ENCODE peak calls at places on chromosomes 1 and 21, in five cellular contexts. S is A549, O is H1, W is K562, V is HepG2. K is an unnamed sample.

GRCh38 chr1:85677656-85678055 is 30.6 kb downstream of the ZNHIT6 start:
- DNase-seq in S (no peak), O (no peak), V (no peak), W (no peak), K (no peak)

GRCh38 chr1:22208973-22209378 is 66.1 kb upstream of the WNT4 start:
- DNase-seq in S (no peak), V (no peak), W (no peak), O (no peak), K (no peak)

GRCh38 chr1:228004887-228005462 is 1.8 kb upstream of the WNT3A start:
- DNase-seq in S (no peak), O (no peak), V (no peak), W (peak; percentile 42), K (no peak)

GRCh38 chr1:3899776-3900149 is 309 bp downstream of the C1orf174 start:
- DNase-seq in O (no peak), V (no peak), S (no peak), W (peak; percentile 92), K (no peak)

GRCh38 chr1:178417858-178418257 is 78.9 kb downstream of the CLEC20A start:
- DNase-seq in V (peak; percentile 53), W (no peak), O (no peak), S (peak; percentile 44), K (no peak)

GRCh38 chr1:22043175-22043769 is 9.2 kb upstream of the CDC42 start:
- DNase-seq in W (no peak), O (no peak), V (no peak), S (no peak), K (no peak)

GRCh38 chr21:16455978-16456377 is 726.2 kb downstream of the USP25 start:
- DNase-seq in S (no peak), W (no peak), V (no peak), O (no peak), K (no peak)

GRCh38 chr1:152436593-152437338 is 22.7 kb upstream of the CRNN start:
- DNase-seq in V (no peak), O (no peak), W (no peak), S (no peak), K (no peak)

GRCh38 chr1:106232128-106232527 is 824.3 kb upstream of the PRMT6 start:
- DNase-seq in S (no peak), O (no peak), W (no peak), V (no peak), K (no peak)

GRCh38 chr1:160925652-160926241 is 28.9 kb downstream of the ITLN2 start:
- DNase-seq in V (no peak), O (no peak), S (peak; percentile 12), W (no peak), K (no peak)

GRCh38 chr1:84758968-84759491 is 68.8 kb upstream of the SSX2IP start:
- DNase-seq in W (no peak), V (no peak), O (no peak), S (no peak), K (no peak)

GRCh38 chr1:168733241-168733640 is 4.2 kb upstream of the DPT start:
- DNase-seq in S (no peak), O (no peak), V (no peak), W (no peak), K (no peak)

GRCh38 chr1:235567812-235568444 is 63.7 kb upstream of the B3GALNT2 start:
- DNase-seq in O (no peak), S (no peak), V (no peak), W (no peak), K (no peak)

GRCh38 chr1:115609021-115609420 is 32.7 kb upstream of the VANGL1 start:
- DNase-seq in W (no peak), S (no peak), V (no peak), O (no peak), K (no peak)

GRCh38 chr1:48977273-48977672 is 200.6 kb upstream of the BEND5 start:
- DNase-seq in O (no peak), V (no peak), S (no peak), W (no peak), K (no peak)

GRCh38 chr1:245742891-245743290 is 588.1 kb downstream of the KIF26B start:
- DNase-seq in V (no peak), W (no peak), O (no peak), S (no peak), K (no peak)

GRCh38 chr1:244970661-244971523 is 106.5 kb upstream of the HNRNPU start:
- DNase-seq in V (peak; percentile 91), W (peak; percentile 90), S (no peak), O (peak; percentile 84), K (peak; percentile 74)

GRCh38 chr21:36059823-36060158 is 535 bp downstream of the SETD4 start:
- DNase-seq in V (no peak), O (no peak), W (peak; percentile 64), S (peak; percentile 28), K (no peak)

GRCh38 chr1:39685071-39685470 is 6.2 kb downstream of the HPCAL4 start:
- DNase-seq in W (no peak), V (no peak), O (no peak), S (no peak), K (no peak)

GRCh38 chr1:248404024-248404423 is 1.2 kb downstream of the OR2T1 start:
- DNase-seq in W (peak; percentile 86), O (no peak), V (no peak), S (peak; percentile 14), K (peak; percentile 76)

GRCh38 chr1:19009882-19010321 is 53.4 kb upstream of the IFFO2 start:
- DNase-seq in V (peak; percentile 91), S (peak; percentile 79), W (no peak), O (peak; percentile 57), K (no peak)

GRCh38 chr1:8343464-8344001 is 25.6 kb downstream of the SLC45A1 start:
- DNase-seq in O (no peak), V (peak; percentile 67), W (no peak), S (peak; percentile 58), K (no peak)

GRCh38 chr1:199667079-199667478 is 360.4 kb upstream of the NR5A2 start:
- DNase-seq in W (no peak), V (no peak), S (no peak), O (no peak), K (no peak)

GRCh38 chr21:45427331-45428271 is 22.6 kb downstream of the COL18A1 start:
- DNase-seq in O (peak; percentile 67), S (peak; percentile 92), V (peak; percentile 93), W (peak; percentile 83), K (no peak)

GRCh38 chr1:219174672-219175564 is 1.2 kb downstream of the LYPLAL1 start:
- DNase-seq in O (no peak), S (no peak), V (peak; percentile 49), W (peak; percentile 23), K (peak; percentile 68)

GRCh38 chr1:53584446-53585102 is 125.4 kb downstream of the DMRTB1 start:
- DNase-seq in S (no peak), O (no peak), W (no peak), V (no peak), K (no peak)

GRCh38 chr1:201673912-201674311 is 135.0 kb downstream of the NAV1 start:
- DNase-seq in W (no peak), S (no peak), V (no peak), O (no peak), K (no peak)

GRCh38 chr1:62139410-62139809 is 55.2 kb upstream of the L1TD1 start:
- DNase-seq in O (no peak), S (no peak), W (no peak), V (no peak), K (no peak)
- TF ChIP-seq HDAC2 in O (no peak), S (no peak), W (no peak), V (no peak), K (no peak)

GRCh38 chr1:198472997-198473396 is 67.5 kb downstream of the ATP6V1G3 start:
- DNase-seq in V (no peak), O (no peak), W (no peak), S (no peak), K (no peak)
- TF ChIP-seq HDAC2 in V (no peak), O (no peak), W (no peak), S (no peak), K (no peak)

GRCh38 chr21:31566611-31567010 is 92.9 kb upstream of the SOD1 start:
- DNase-seq in S (no peak), W (no peak), O (no peak), V (no peak), K (no peak)
- TF ChIP-seq HDAC2 in S (no peak), W (no peak), O (no peak), V (no peak), K (no peak)

DNA sequence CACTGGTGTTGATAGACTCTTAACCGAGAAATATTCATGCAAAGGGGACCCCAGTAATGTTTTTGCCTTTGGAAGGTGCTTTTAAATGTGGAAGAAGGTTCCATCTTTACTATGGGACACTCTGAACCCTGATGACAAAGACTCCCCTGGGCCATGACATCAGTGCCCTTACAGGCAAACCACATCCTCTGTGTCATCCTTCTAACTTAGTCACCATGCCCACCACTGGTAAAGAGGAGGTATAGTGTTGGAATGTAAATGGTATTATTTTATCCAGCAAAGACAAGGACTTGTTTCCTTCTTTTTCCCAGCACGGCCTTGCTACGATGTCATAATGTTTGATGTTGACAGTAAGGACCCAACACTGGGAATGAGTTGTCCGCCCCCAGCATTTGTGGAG is 12.6 kb downstream of the METTL13 start:
- DNase-seq in W (no peak), S (no peak), V (peak; percentile 3), O (no peak), K (no peak)
- TF ChIP-seq HDAC2 in W (no peak), S (no peak), V (no peak), O (no peak), K (no peak)

GRCh38 chr1:181061891-181062777 is 26.4 kb upstream of the IER5 start:
- DNase-seq in V (no peak), S (no peak), O (no peak), W (no peak), K (peak; percentile 90)
- TF ChIP-seq HDAC2 in V (no peak), S (no peak), O (no peak), W (no peak), K (no peak)

GRCh38 chr1:1908506-1908791 is 6.6 kb upstream of the CALML6 start:
- DNase-seq in S (peak; percentile 44), O (no peak), W (no peak), V (no peak), K (no peak)
- TF ChIP-seq HDAC2 in S (no peak), O (no peak), W (no peak), V (no peak), K (no peak)